ENCODE peak calls at places on chromosome 1, in eight cellular contexts. K is fibroblast of lung, P is A549, L is AG09309, V is IMR-90, N is neural crest cell, T is ovary, S is adrenal gland. E is an unnamed sample.

GRCh38 chr1:67921725-67922489 is 88.6 kb upstream of the GNG12 start:
- DNase-seq in N (no peak), L (no peak), T (no peak), S (no peak), P (no peak), K (no peak), V (peak), E (no peak)

GRCh38 chr1:22045604-22046228 is 6.8 kb upstream of the CDC42 start:
- DNase-seq in N (no peak), K (no peak), T (no peak), V (no peak), P (no peak), L (no peak), S (no peak), E (no peak)

GRCh38 chr1:116415699-116416533 is 42.9 kb downstream of the ATP1A1 start:
- DNase-seq in T (peak), P (no peak), K (no peak), S (peak), N (no peak), V (peak), L (no peak), E (no peak)

GRCh38 chr1:96220644-96221043 is 500.9 kb upstream of the PTBP2 start:
- DNase-seq in S (no peak), T (no peak), L (no peak), K (no peak), V (no peak), N (no peak), P (no peak), E (no peak)

GRCh38 chr1:65148548-65149390 is 766 bp downstream of the AK4 start:
- DNase-seq in T (peak), V (peak), P (peak), S (no peak), K (peak), N (peak), L (no peak), E (no peak)

GRCh38 chr1:105909811-105910210 is 1146.7 kb upstream of the PRMT6 start:
- DNase-seq in S (no peak), L (no peak), N (no peak), T (no peak), K (no peak), V (no peak), P (no peak), E (no peak)

GRCh38 chr1:4977701-4978100 is 323.3 kb downstream of the AJAP1 start:
- DNase-seq in L (no peak), K (no peak), S (no peak), V (no peak), P (no peak), T (peak), N (no peak), E (no peak)

GRCh38 chr1:155000475-155000724 is 2.2 kb upstream of the ZBTB7B start:
- DNase-seq in L (no peak), K (no peak), T (no peak), N (no peak), P (no peak), V (no peak), S (peak), E (no peak)

GRCh38 chr1:34639701-34640100 is 115.1 kb upstream of the GJB5 start:
- DNase-seq in L (no peak), T (no peak), V (no peak), N (no peak), K (no peak), S (no peak), P (no peak), E (no peak)

GRCh38 chr1:23421343-23421742 is 3.2 kb downstream of the TCEA3 start:
- DNase-seq in N (no peak), P (no peak), V (no peak), S (no peak), L (no peak), K (no peak), T (no peak), E (no peak)

GRCh38 chr1:23422955-23423354 is 1.6 kb downstream of the TCEA3 start:
- DNase-seq in S (no peak), P (no peak), K (no peak), T (peak), V (no peak), L (no peak), N (no peak), E (no peak)

GRCh38 chr1:23420778-23421177 is 3.8 kb downstream of the TCEA3 start:
- DNase-seq in V (no peak), P (no peak), T (peak), K (no peak), N (no peak), L (no peak), S (no peak), E (no peak)

GRCh38 chr1:23422313-23422877 is 2.2 kb downstream of the TCEA3 start:
- DNase-seq in T (peak), S (peak), P (no peak), K (peak), L (no peak), V (peak), N (no peak), E (no peak)

GRCh38 chr1:23421752-23422312 is 2.7 kb downstream of the TCEA3 start:
- DNase-seq in T (no peak), V (peak), L (no peak), P (no peak), K (peak), N (no peak), S (no peak), E (no peak)
- TF ChIP-seq CTCF in T (peak), V (peak), L (peak), P (no peak), K (no peak), N (peak), S (no peak), E (peak)

GRCh38 chr1:118863688-118864087 is 124.5 kb downstream of the TBX15 start:
- DNase-seq in S (no peak), T (no peak), P (no peak), N (no peak), L (no peak), K (no peak), V (no peak), E (no peak)

GRCh38 chr1:118862755-118863154 is 125.4 kb downstream of the TBX15 start:
- DNase-seq in K (no peak), T (no peak), L (no peak), V (no peak), P (no peak), S (no peak), N (no peak), E (no peak)

GRCh38 chr1:118861216-118861615 is 126.9 kb downstream of the TBX15 start:
- DNase-seq in V (no peak), K (no peak), N (no peak), P (no peak), S (no peak), L (no peak), T (no peak), E (no peak)

GRCh38 chr1:118859999-118860398 is 128.1 kb downstream of the TBX15 start:
- DNase-seq in L (no peak), P (no peak), T (no peak), N (no peak), V (no peak), S (no peak), K (no peak), E (no peak)
- TF ChIP-seq CTCF in L (no peak), P (no peak), T (no peak), N (no peak), V (no peak), S (no peak), K (no peak), E (no peak)

DNA sequence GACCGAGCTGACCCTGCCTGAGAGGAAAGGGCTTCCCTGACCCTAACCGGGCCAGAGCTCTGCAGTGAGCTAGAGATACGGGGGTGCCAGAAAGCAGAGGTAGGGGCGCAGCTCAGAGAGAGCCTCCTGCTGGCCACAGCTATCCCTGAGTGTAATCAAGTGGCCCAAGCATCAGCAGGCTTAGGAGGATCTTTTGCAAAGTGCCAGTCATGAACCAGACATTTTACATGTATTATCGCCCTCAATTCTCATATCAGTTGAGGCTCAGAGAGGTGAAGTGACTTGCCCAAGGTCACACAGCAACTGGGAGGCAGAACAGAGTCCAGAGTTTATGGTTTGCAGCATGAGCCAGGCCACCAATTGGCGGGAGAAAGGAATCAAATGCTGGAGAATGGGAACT is 7.0 kb upstream of the ID3 start:
- DNase-seq in P (no peak), L (no peak), T (no peak), V (no peak), N (no peak), S (no peak), K (no peak), E (no peak)
- TF ChIP-seq CTCF in P (peak), L (peak), T (no peak), V (peak), N (no peak), S (no peak), K (no peak), E (peak)

GRCh38 chr1:3066826-3067225 is 2.2 kb upstream of the PRDM16 start:
- DNase-seq in P (no peak), S (no peak), N (no peak), V (no peak), T (peak), L (no peak), K (no peak), E (no peak)

GRCh38 chr1:3065797-3066196 is 3.2 kb upstream of the PRDM16 start:
- DNase-seq in T (peak), L (no peak), V (no peak), N (no peak), P (no peak), S (no peak), K (no peak), E (no peak)

GRCh38 chr1:3067301-3067670 is 1.7 kb upstream of the PRDM16 start:
- DNase-seq in N (no peak), V (no peak), P (no peak), K (no peak), L (no peak), S (no peak), T (peak), E (no peak)

GRCh38 chr1:3065396-3065795 is 3.6 kb upstream of the PRDM16 start:
- DNase-seq in L (no peak), K (no peak), V (no peak), P (no peak), T (peak), N (no peak), S (no peak), E (no peak)

GRCh38 chr1:3066250-3066711 is 2.7 kb upstream of the PRDM16 start:
- DNase-seq in S (peak), V (no peak), T (peak), L (no peak), K (peak), P (peak), N (peak), E (no peak)
- TF ChIP-seq CTCF in S (peak), V (peak), T (no peak), L (no peak), K (no peak), P (no peak), N (peak), E (no peak)

GRCh38 chr1:6785721-6786505 is 659 bp downstream of the CAMTA1 start:
- DNase-seq in V (peak), N (peak), S (no peak), K (peak), P (peak), T (peak), L (no peak), E (no peak)
- TF ChIP-seq CTCF in V (peak), N (peak), S (no peak), K (no peak), P (no peak), T (peak), L (peak), E (no peak)

DNA sequence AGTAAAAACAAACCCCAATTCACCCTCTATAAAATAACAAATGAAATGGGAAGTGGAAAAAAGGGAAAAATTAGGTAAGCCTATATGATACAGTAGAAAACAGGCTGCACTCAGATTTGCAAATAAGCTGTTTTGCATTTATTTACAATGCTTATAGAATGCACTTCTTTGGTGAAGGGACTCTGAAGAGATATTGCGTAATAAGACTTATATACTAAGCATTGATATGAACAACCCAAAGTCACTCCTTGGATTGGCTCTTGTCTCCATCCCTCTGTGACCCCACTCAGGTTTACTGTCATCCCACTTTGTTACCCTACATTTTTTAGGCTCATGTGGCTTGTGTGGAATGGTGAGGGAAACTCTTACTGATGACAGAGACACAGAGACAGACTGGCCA is 10.9 kb downstream of the GSTM5 start:
- DNase-seq in P (no peak), S (no peak), L (no peak), K (no peak), N (no peak), T (no peak), V (no peak), E (no peak)
- TF ChIP-seq CTCF in P (no peak), S (no peak), L (no peak), K (no peak), N (no peak), T (no peak), V (no peak), E (no peak)

GRCh38 chr1:56415258-56415657 is 164.1 kb downstream of the PLPP3 start:
- DNase-seq in S (no peak), P (no peak), K (no peak), L (no peak), T (no peak), V (no peak), N (no peak), E (no peak)

GRCh38 chr1:56415720-56416119 is 163.6 kb downstream of the PLPP3 start:
- DNase-seq in L (no peak), T (no peak), K (no peak), P (no peak), V (no peak), N (no peak), S (no peak), E (no peak)

GRCh38 chr1:56416385-56416972 is 162.9 kb downstream of the PLPP3 start:
- DNase-seq in P (peak), V (no peak), T (no peak), L (no peak), K (no peak), N (no peak), S (no peak), E (no peak)

GRCh38 chr1:56413671-56414199 is 165.6 kb downstream of the PLPP3 start:
- DNase-seq in K (no peak), P (no peak), S (no peak), L (no peak), V (no peak), N (no peak), T (no peak), E (no peak)

GRCh38 chr1:56414728-56415224 is 164.6 kb downstream of the PLPP3 start:
- DNase-seq in K (no peak), P (peak), L (no peak), T (no peak), V (no peak), S (no peak), N (no peak), E (no peak)
- TF ChIP-seq CTCF in K (no peak), P (no peak), L (no peak), T (no peak), V (no peak), S (no peak), N (no peak), E (no peak)

GRCh38 chr1:109705411-109705810 is 6.6 kb upstream of the GSTM5 start:
- DNase-seq in N (no peak), T (no peak), S (no peak), V (peak), L (no peak), P (no peak), K (no peak), E (no peak)

DNA sequence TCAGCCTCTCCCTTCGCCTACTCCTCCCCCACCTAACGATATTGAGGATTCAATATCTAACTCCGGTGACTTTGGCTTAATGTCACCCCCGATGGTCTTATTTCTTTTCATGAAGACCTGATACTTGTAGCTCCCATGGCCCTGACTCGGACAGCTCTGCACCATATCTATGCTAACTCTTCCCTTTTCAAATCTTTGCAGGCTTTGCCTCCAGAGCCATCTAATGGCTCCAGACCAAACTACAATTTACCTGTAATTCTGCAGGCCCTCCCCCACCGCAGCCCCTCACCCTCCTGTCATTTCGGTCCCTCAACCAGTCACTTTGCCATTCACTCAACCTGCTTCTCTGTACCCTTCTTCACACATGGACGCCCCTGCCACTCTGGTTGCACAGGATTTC is 7.9 kb upstream of the GSTM5 start:
- DNase-seq in K (no peak), S (no peak), P (peak), L (no peak), V (peak), T (no peak), N (no peak), E (no peak)
- TF ChIP-seq CTCF in K (no peak), S (no peak), P (no peak), L (peak), V (no peak), T (no peak), N (no peak), E (no peak)

DNA sequence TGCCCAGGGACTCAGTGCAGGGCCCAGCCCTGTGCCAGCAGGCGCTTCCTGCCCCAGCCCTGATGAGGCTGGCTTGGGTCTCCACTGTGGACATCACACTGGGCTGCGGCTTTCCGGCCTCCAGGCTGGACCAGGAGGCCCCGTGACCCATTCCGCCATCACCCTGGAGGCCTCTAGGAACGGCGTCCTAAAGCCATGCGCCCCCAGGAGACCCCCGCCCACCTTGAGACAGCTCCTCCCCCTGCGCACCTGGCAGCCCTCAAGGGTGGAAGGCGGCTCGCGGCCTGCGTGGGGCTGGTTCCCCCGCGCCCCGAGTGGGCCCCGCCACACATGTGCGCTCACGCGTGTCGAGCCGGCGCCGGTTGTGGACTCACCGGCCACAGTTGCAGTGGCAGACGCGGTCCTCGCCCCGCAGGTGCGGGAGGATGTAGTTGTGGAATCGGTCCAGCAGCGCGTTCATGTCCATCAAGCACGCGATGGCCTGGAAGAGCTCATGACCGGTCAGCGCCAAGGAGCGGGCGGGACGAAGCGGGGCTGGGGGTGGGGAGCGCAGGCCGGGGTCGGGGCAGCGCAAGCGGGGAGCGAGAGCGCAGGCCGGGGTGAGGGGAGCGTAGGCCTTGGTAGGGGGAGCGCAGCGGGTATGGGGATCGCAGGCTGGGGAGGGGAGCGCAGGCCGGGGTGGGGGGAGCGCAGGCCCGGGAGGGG is 962 bp downstream of the TMEM240 start:
- DNase-seq in L (no peak), V (peak), K (peak), S (no peak), T (peak), P (no peak), N (no peak), E (no peak)
- TF ChIP-seq CTCF in L (no peak), V (no peak), K (no peak), S (no peak), T (no peak), P (no peak), N (no peak), E (no peak)

GRCh38 chr1:162276493-162276892 is 100.2 kb downstream of the SPATA46 start:
- DNase-seq in V (peak), T (no peak), S (no peak), N (no peak), P (peak), K (peak), L (no peak), E (peak)
- TF ChIP-seq CTCF in V (peak), T (no peak), S (peak), N (peak), P (peak), K (peak), L (peak), E (peak)